ENCODE peak calls at places on chromosomes 5 and 9, in eight cellular contexts. H, B, F, S, I, C, X and R are unnamed samples.

GRCh38 chr9:34171753-34172535 is 6.9 kb upstream of the UBAP1 start:
- DNase-seq in F (no peak), X (no peak), B (no peak), C (no peak), I (no peak), S (no peak), H (no peak), R (no peak)

GRCh38 chr9:119905706-119906105 is 536.5 kb upstream of the BRINP1 start:
- DNase-seq in C (no peak), I (no peak), X (no peak), S (no peak), F (no peak), H (peak), B (no peak), R (no peak)

GRCh38 chr9:70480405-70480980 is 66.0 kb upstream of the KLF9 start:
- DNase-seq in H (peak), S (peak), I (no peak), C (peak), F (peak), B (peak), X (no peak), R (no peak)

GRCh38 chr9:94919376-94920098 is 193.0 kb downstream of the AOPEP start:
- DNase-seq in X (no peak), B (no peak), S (no peak), C (no peak), H (peak), F (no peak), I (no peak), R (no peak)

GRCh38 chr5:115453391-115454095 is 91.0 kb downstream of the FEM1C start:
- DNase-seq in B (no peak), I (no peak), F (no peak), C (no peak), X (no peak), S (no peak), H (no peak), R (no peak)

GRCh38 chr5:157241483-157241882 is 24.4 kb upstream of the CYFIP2 start:
- DNase-seq in B (no peak), X (no peak), C (no peak), I (no peak), S (no peak), F (no peak), H (no peak), R (no peak)

GRCh38 chr5:76402251-76402879 is 720 bp upstream of the IQGAP2 start:
- DNase-seq in S (no peak), B (peak), C (no peak), H (no peak), I (no peak), X (peak), F (peak), R (peak)

GRCh38 chr5:159449925-159450324 is 119.6 kb upstream of the IL12B start:
- DNase-seq in S (no peak), I (peak), C (no peak), F (no peak), H (no peak), X (no peak), B (no peak), R (no peak)

GRCh38 chr5:37900692-37901091 is 60.9 kb upstream of the GDNF start:
- DNase-seq in C (no peak), B (no peak), I (peak), F (peak), H (peak), X (no peak), S (peak), R (no peak)

GRCh38 chr9:107636596-107637405 is 147.2 kb upstream of the KLF4 start:
- DNase-seq in S (no peak), B (no peak), X (no peak), C (no peak), F (no peak), H (no peak), I (no peak), R (no peak)